ENCODE peak calls at places on chromosome 21, in seven cellular contexts. One of them, this sample, is unnamed. For H3K4me1, the result is how much of the 10 kb centered on the place peaks cover.

GRCh38 chr21:34035619-34036354 is 37.6 kb upstream of the MRPS6 start:
- DNase-seq in gastrocnemius medialis: no peak
- DNase-seq in A673: peak
- DNase-seq in fibroblast of lung: no peak
- DNase-seq in A549: no peak
- DNase-seq in right cardiac atrium: no peak
- DNase-seq in left lung: no peak
- DNase-seq in this sample: peak

GRCh38 chr21:15441999-15442398 is 287.8 kb upstream of the USP25 start:
- DNase-seq in A673: no peak
- DNase-seq in left lung: no peak
- DNase-seq in fibroblast of lung: no peak
- DNase-seq in right cardiac atrium: no peak
- DNase-seq in A549: no peak
- DNase-seq in gastrocnemius medialis: no peak
- DNase-seq in this sample: no peak

GRCh38 chr21:29233611-29234540 is 64.8 kb upstream of the BACH1 start:
- DNase-seq in A549: no peak
- DNase-seq in right cardiac atrium: no peak
- DNase-seq in gastrocnemius medialis: no peak
- DNase-seq in left lung: no peak
- DNase-seq in fibroblast of lung: no peak
- DNase-seq in A673: no peak
- DNase-seq in this sample: no peak

GRCh38 chr21:34003428-34003827 is 70.0 kb upstream of the MRPS6 start:
- DNase-seq in left lung: no peak
- DNase-seq in fibroblast of lung: no peak
- DNase-seq in gastrocnemius medialis: no peak
- DNase-seq in A549: no peak
- DNase-seq in A673: no peak
- DNase-seq in right cardiac atrium: no peak
- DNase-seq in this sample: no peak

GRCh38 chr21:25573409-25574206 is 33.7 kb downstream of the MRPL39 start:
- DNase-seq in right cardiac atrium: no peak
- DNase-seq in left lung: no peak
- DNase-seq in A549: peak
- DNase-seq in gastrocnemius medialis: no peak
- DNase-seq in A673: peak
- DNase-seq in fibroblast of lung: peak
- DNase-seq in this sample: no peak

GRCh38 chr21:29025328-29025713 is 853 bp downstream of the USP16 start:
- DNase-seq in A549: no peak
- DNase-seq in gastrocnemius medialis: no peak
- DNase-seq in fibroblast of lung: peak
- DNase-seq in left lung: no peak
- DNase-seq in right cardiac atrium: no peak
- DNase-seq in A673: no peak
- DNase-seq in this sample: no peak

GRCh38 chr21:43297989-43298388 is 128.9 kb downstream of the SIK1 start:
- DNase-seq in A549: no peak
- DNase-seq in fibroblast of lung: no peak
- DNase-seq in right cardiac atrium: peak
- DNase-seq in A673: no peak
- DNase-seq in gastrocnemius medialis: no peak
- DNase-seq in left lung: no peak
- DNase-seq in this sample: no peak

GRCh38 chr21:15443740-15444117 is 286.1 kb upstream of the USP25 start:
- DNase-seq in gastrocnemius medialis: no peak
- DNase-seq in A549: peak
- DNase-seq in left lung: no peak
- DNase-seq in fibroblast of lung: no peak
- DNase-seq in right cardiac atrium: no peak
- DNase-seq in A673: no peak
- DNase-seq in this sample: no peak

GRCh38 chr21:43754948-43755781 is 20.9 kb downstream of the CSTB start:
- DNase-seq in A549: no peak
- DNase-seq in fibroblast of lung: no peak
- DNase-seq in right cardiac atrium: no peak
- DNase-seq in left lung: no peak
- DNase-seq in gastrocnemius medialis: no peak
- DNase-seq in A673: no peak
- DNase-seq in this sample: no peak

GRCh38 chr21:15839601-15840000 is 109.8 kb downstream of the USP25 start:
- DNase-seq in right cardiac atrium: no peak
- DNase-seq in gastrocnemius medialis: no peak
- DNase-seq in A673: no peak
- DNase-seq in A549: no peak
- DNase-seq in left lung: no peak
- DNase-seq in fibroblast of lung: peak
- DNase-seq in this sample: no peak

GRCh38 chr21:43588957-43589356 is 70.3 kb downstream of the HSF2BP start:
- DNase-seq in gastrocnemius medialis: no peak
- DNase-seq in A673: no peak
- DNase-seq in left lung: no peak
- DNase-seq in fibroblast of lung: no peak
- DNase-seq in A549: peak
- DNase-seq in right cardiac atrium: no peak
- DNase-seq in this sample: no peak

GRCh38 chr21:14482165-14482564 is 64.0 kb downstream of the SAMSN1 start:
- DNase-seq in fibroblast of lung: no peak
- DNase-seq in A673: peak
- DNase-seq in A549: no peak
- DNase-seq in right cardiac atrium: no peak
- DNase-seq in left lung: no peak
- DNase-seq in gastrocnemius medialis: peak
- DNase-seq in this sample: no peak

GRCh38 chr21:31554511-31555022 is 104.9 kb upstream of the SOD1 start:
- DNase-seq in A549: no peak
- DNase-seq in fibroblast of lung: peak
- DNase-seq in A673: peak
- DNase-seq in left lung: no peak
- DNase-seq in gastrocnemius medialis: no peak
- DNase-seq in right cardiac atrium: no peak
- DNase-seq in this sample: no peak

GRCh38 chr21:25459365-25459764 is 147.9 kb downstream of the MRPL39 start:
- DNase-seq in gastrocnemius medialis: no peak
- DNase-seq in right cardiac atrium: no peak
- DNase-seq in left lung: no peak
- DNase-seq in fibroblast of lung: no peak
- DNase-seq in A549: no peak
- DNase-seq in A673: no peak
- DNase-seq in this sample: no peak

GRCh38 chr21:25334046-25334730 is 273.1 kb downstream of the MRPL39 start:
- DNase-seq in right cardiac atrium: no peak
- DNase-seq in gastrocnemius medialis: no peak
- DNase-seq in A673: no peak
- DNase-seq in A549: no peak
- DNase-seq in left lung: no peak
- DNase-seq in fibroblast of lung: no peak
- DNase-seq in this sample: no peak

GRCh38 chr21:43292866-43293142 is 124.0 kb downstream of the CRYAA start:
- DNase-seq in left lung: no peak
- DNase-seq in gastrocnemius medialis: no peak
- DNase-seq in fibroblast of lung: no peak
- DNase-seq in right cardiac atrium: no peak
- DNase-seq in A673: no peak
- DNase-seq in A549: no peak
- DNase-seq in this sample: no peak

GRCh38 chr21:29237110-29238051 is 61.3 kb upstream of the BACH1 start:
- DNase-seq in left lung: no peak
- DNase-seq in A549: no peak
- DNase-seq in right cardiac atrium: peak
- DNase-seq in fibroblast of lung: peak
- DNase-seq in A673: peak
- DNase-seq in gastrocnemius medialis: no peak
- DNase-seq in this sample: no peak

GRCh38 chr21:38852278-38852677 is 46.5 kb downstream of the ETS2 start:
- DNase-seq in A673: no peak
- DNase-seq in A549: no peak
- DNase-seq in right cardiac atrium: no peak
- DNase-seq in gastrocnemius medialis: peak
- DNase-seq in left lung: no peak
- DNase-seq in fibroblast of lung: peak
- DNase-seq in this sample: no peak
- H3K4me1 ChIP-seq in A673: under half
- H3K4me1 ChIP-seq in A549: under half
- H3K4me1 ChIP-seq in right cardiac atrium: under half
- H3K4me1 ChIP-seq in gastrocnemius medialis: under half
- H3K4me1 ChIP-seq in left lung: under half
- H3K4me1 ChIP-seq in fibroblast of lung: under half
- H3K4me1 ChIP-seq in this sample: under half

GRCh38 chr21:45542667-45543370 is 579 bp upstream of the SLC19A1 start:
- DNase-seq in gastrocnemius medialis: no peak
- DNase-seq in fibroblast of lung: no peak
- DNase-seq in left lung: peak
- DNase-seq in A673: no peak
- DNase-seq in A549: no peak
- DNase-seq in right cardiac atrium: no peak
- DNase-seq in this sample: peak

GRCh38 chr21:45543710-45544448 is 1.6 kb upstream of the SLC19A1 start:
- DNase-seq in A673: no peak
- DNase-seq in A549: no peak
- DNase-seq in left lung: no peak
- DNase-seq in fibroblast of lung: no peak
- DNase-seq in right cardiac atrium: no peak
- DNase-seq in gastrocnemius medialis: no peak
- DNase-seq in this sample: peak

GRCh38 chr21:45543371-45543709 is 1.1 kb upstream of the SLC19A1 start:
- DNase-seq in fibroblast of lung: no peak
- DNase-seq in A673: no peak
- DNase-seq in gastrocnemius medialis: no peak
- DNase-seq in left lung: peak
- DNase-seq in A549: no peak
- DNase-seq in right cardiac atrium: no peak
- DNase-seq in this sample: no peak

GRCh38 chr21:45541221-45542039 is 810 bp downstream of the SLC19A1 start:
- DNase-seq in fibroblast of lung: peak
- DNase-seq in A549: peak
- DNase-seq in A673: peak
- DNase-seq in left lung: peak
- DNase-seq in gastrocnemius medialis: peak
- DNase-seq in right cardiac atrium: peak
- DNase-seq in this sample: peak

DNA sequence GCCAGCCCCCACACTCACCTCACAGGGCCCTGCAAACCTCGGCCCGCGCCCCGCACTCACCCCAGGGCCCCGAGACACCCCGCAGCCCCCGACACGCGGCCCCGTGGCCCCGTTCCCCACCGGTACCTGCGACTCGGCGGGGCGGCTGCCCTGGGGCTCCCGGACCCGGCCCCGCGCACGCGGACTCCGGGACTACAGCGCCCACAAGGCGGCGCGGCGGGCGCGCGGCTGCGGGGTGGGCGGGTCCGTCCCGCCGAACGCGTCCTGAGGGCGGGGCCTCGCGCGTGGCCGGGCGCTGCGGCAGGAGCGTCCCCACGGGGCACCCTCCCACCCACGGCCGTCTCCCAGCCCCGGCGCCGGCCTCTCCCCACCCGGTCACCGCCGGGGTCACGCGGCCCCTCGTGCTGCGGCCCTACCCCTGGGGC is at the start of gene SLC19A1:
- DNase-seq in A673: peak
- DNase-seq in fibroblast of lung: peak
- DNase-seq in gastrocnemius medialis: no peak
- DNase-seq in left lung: peak
- DNase-seq in right cardiac atrium: peak
- DNase-seq in A549: peak
- DNase-seq in this sample: peak
- H3K27ac ChIP-seq in A673: peak
- H3K27ac ChIP-seq in fibroblast of lung: no peak
- H3K27ac ChIP-seq in gastrocnemius medialis: peak
- H3K27ac ChIP-seq in left lung: peak
- H3K27ac ChIP-seq in right cardiac atrium: no peak
- H3K27ac ChIP-seq in A549: peak
- H3K27ac ChIP-seq in this sample: peak

GRCh38 chr21:44903054-44903685 is 17.5 kb downstream of the ITGB2 start:
- DNase-seq in right cardiac atrium: peak
- DNase-seq in gastrocnemius medialis: no peak
- DNase-seq in A549: no peak
- DNase-seq in fibroblast of lung: no peak
- DNase-seq in left lung: no peak
- DNase-seq in A673: no peak
- DNase-seq in this sample: no peak

GRCh38 chr21:44905016-44905724 is 15.5 kb downstream of the ITGB2 start:
- DNase-seq in A673: no peak
- DNase-seq in left lung: no peak
- DNase-seq in fibroblast of lung: no peak
- DNase-seq in A549: no peak
- DNase-seq in right cardiac atrium: peak
- DNase-seq in gastrocnemius medialis: no peak
- DNase-seq in this sample: no peak

GRCh38 chr21:44905725-44906084 is 15.0 kb downstream of the ITGB2 start:
- DNase-seq in right cardiac atrium: no peak
- DNase-seq in gastrocnemius medialis: no peak
- DNase-seq in A549: no peak
- DNase-seq in left lung: no peak
- DNase-seq in fibroblast of lung: no peak
- DNase-seq in A673: no peak
- DNase-seq in this sample: no peak

GRCh38 chr21:44903689-44904088 is 17.0 kb downstream of the ITGB2 start:
- DNase-seq in left lung: no peak
- DNase-seq in gastrocnemius medialis: no peak
- DNase-seq in A673: no peak
- DNase-seq in right cardiac atrium: no peak
- DNase-seq in fibroblast of lung: no peak
- DNase-seq in A549: no peak
- DNase-seq in this sample: no peak

DNA sequence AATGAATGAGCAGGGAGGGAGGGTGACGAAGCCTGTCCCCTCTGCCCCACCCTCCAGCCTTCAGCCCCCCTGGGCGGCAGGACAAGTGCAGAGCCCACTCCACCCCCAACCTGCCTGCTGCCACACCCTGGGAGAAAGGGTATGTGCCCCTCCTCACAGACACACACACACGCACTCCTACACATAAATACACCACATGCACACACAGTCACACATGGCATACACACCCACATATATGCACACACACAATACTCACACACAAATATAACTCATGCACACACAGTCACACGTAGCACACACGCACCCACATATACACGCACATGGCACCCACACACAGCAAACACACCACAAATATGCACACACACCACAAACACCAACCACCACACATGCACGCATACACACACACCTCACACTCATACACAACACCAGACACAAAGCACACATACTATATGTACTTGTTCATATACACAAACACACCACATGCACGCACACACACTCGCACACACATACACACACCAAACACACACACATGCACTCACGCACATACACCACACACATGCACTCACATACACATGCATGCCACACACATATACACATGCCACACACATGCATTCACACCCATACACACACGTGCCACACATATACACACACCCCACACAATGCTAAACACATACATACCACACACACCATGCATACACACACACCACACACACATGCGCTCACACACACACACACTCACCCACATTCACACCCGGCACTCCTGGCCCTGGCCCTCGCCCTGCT is 16.4 kb downstream of the ITGB2 start:
- DNase-seq in A549: no peak
- DNase-seq in right cardiac atrium: no peak
- DNase-seq in left lung: no peak
- DNase-seq in gastrocnemius medialis: no peak
- DNase-seq in A673: no peak
- DNase-seq in fibroblast of lung: no peak
- DNase-seq in this sample: no peak
- H3K4me1 ChIP-seq in A549: under half
- H3K4me1 ChIP-seq in right cardiac atrium: under half
- H3K4me1 ChIP-seq in left lung: under half
- H3K4me1 ChIP-seq in gastrocnemius medialis: under half
- H3K4me1 ChIP-seq in A673: under half
- H3K4me1 ChIP-seq in fibroblast of lung: under half
- H3K4me1 ChIP-seq in this sample: under half

GRCh38 chr21:35217504-35218060 is 168.5 kb upstream of the RUNX1 start:
- DNase-seq in left lung: peak
- DNase-seq in A673: no peak
- DNase-seq in gastrocnemius medialis: peak
- DNase-seq in right cardiac atrium: no peak
- DNase-seq in fibroblast of lung: peak
- DNase-seq in A549: peak
- DNase-seq in this sample: no peak
- H3K27ac ChIP-seq in left lung: peak
- H3K27ac ChIP-seq in A673: no peak
- H3K27ac ChIP-seq in gastrocnemius medialis: peak
- H3K27ac ChIP-seq in right cardiac atrium: no peak
- H3K27ac ChIP-seq in fibroblast of lung: no peak
- H3K27ac ChIP-seq in A549: peak
- H3K27ac ChIP-seq in this sample: no peak

This sample was measured in vagina.